ENCODE peak calls at places on chromosomes 5 and 9, in seven cellular contexts. S, U, O, Y, T, M and R are unnamed samples.

GRCh38 chr9:108416321-108416720 is 439.5 kb downstream of the ACTL7B start:
- DNase-seq in T (no peak), S (no peak), O (peak), Y (peak), M (no peak), U (no peak), R (no peak)

GRCh38 chr5:123485275-123485674 is 26.7 kb upstream of the CSNK1G3 start:
- DNase-seq in U (no peak), S (no peak), Y (no peak), O (no peak), M (no peak), T (no peak), R (no peak)

GRCh38 chr5:100424787-100425186 is 110.4 kb upstream of the FAM174A start:
- DNase-seq in M (no peak), U (no peak), T (no peak), S (no peak), Y (no peak), O (no peak), R (no peak)

GRCh38 chr5:1167728-1168709 is 33.4 kb upstream of the SLC6A19 start:
- DNase-seq in U (peak), M (peak), S (peak), Y (peak), T (no peak), O (peak), R (peak)

GRCh38 chr9:137140151-137141012 is 1.4 kb downstream of the GRIN1 start:
- DNase-seq in Y (no peak), T (no peak), M (peak), S (no peak), U (no peak), O (no peak), R (no peak)

GRCh38 chr5:145825751-145826180 is 9.4 kb downstream of the PRELID2 start:
- DNase-seq in M (no peak), T (no peak), Y (peak), O (peak), S (no peak), U (no peak), R (no peak)

GRCh38 chr5:136501133-136501532 is 135.8 kb upstream of the TRPC7 start:
- DNase-seq in Y (no peak), U (no peak), S (no peak), O (no peak), T (no peak), M (no peak), R (no peak)

GRCh38 chr5:94021246-94021645 is 279.8 kb upstream of the POU5F2 start:
- DNase-seq in S (peak), U (no peak), Y (peak), O (peak), T (no peak), M (no peak), R (no peak)

GRCh38 chr9:133990366-133991210 is 1.5 kb downstream of the VAV2 start:
- DNase-seq in U (no peak), M (no peak), S (peak), T (no peak), O (peak), Y (peak), R (no peak)

GRCh38 chr9:111691686-111692329 is 30.4 kb downstream of the GNG10 start:
- DNase-seq in T (no peak), S (no peak), O (peak), U (no peak), Y (peak), M (no peak), R (no peak)

GRCh38 chr9:21381752-21382339 is 3.4 kb downstream of the IFNA2 start:
- DNase-seq in T (no peak), U (no peak), S (no peak), Y (peak), O (no peak), M (no peak), R (peak)

GRCh38 chr9:109497193-109498165 is 628 bp downstream of the PTPN3 start:
- DNase-seq in O (no peak), S (no peak), T (no peak), M (no peak), U (no peak), Y (peak), R (no peak)

GRCh38 chr9:130074391-130075115 is 20.8 kb downstream of the GPR107 start:
- DNase-seq in Y (no peak), O (no peak), T (no peak), M (no peak), S (no peak), U (no peak), R (no peak)

GRCh38 chr5:74310386-74310785 is 330.1 kb downstream of the ENC1 start:
- DNase-seq in M (no peak), T (no peak), U (no peak), O (peak), S (no peak), Y (no peak), R (no peak)

GRCh38 chr9:35882265-35882848 is 12.2 kb upstream of the OR13J1 start:
- DNase-seq in U (peak), S (peak), Y (peak), O (peak), M (peak), T (peak), R (peak)

GRCh38 chr5:113047733-113048652 is 71.4 kb downstream of the DCP2 start:
- DNase-seq in O (no peak), M (no peak), Y (no peak), T (no peak), U (peak), S (peak), R (no peak)

GRCh38 chr9:81108821-81109220 is 580.5 kb downstream of the TLE1 start:
- DNase-seq in S (no peak), M (no peak), U (no peak), O (no peak), Y (no peak), T (no peak), R (no peak)

GRCh38 chr5:106956901-106957300 is 713.8 kb downstream of the EFNA5 start:
- DNase-seq in O (no peak), U (no peak), S (no peak), T (no peak), Y (no peak), M (no peak), R (no peak)

GRCh38 chr9:68942790-68943189 is 71.1 kb downstream of the PRKACG start:
- DNase-seq in Y (no peak), U (no peak), T (no peak), S (no peak), O (no peak), M (no peak), R (no peak)

GRCh38 chr9:16718952-16719351 is 151.5 kb downstream of the BNC2 start:
- DNase-seq in T (no peak), M (no peak), Y (no peak), O (peak), U (no peak), S (no peak), R (no peak)

GRCh38 chr9:97723819-97724218 is 26.7 kb upstream of the XPA start:
- DNase-seq in O (no peak), S (no peak), M (no peak), U (no peak), T (no peak), Y (no peak), R (no peak)

GRCh38 chr5:76813982-76814562 is 4.8 kb upstream of the F2RL1 start:
- DNase-seq in T (no peak), Y (peak), S (no peak), M (no peak), O (peak), U (no peak), R (no peak)

GRCh38 chr9:77957652-77958051 is 74.0 kb downstream of the GNAQ start:
- DNase-seq in S (no peak), U (no peak), Y (no peak), T (no peak), O (no peak), M (no peak), R (no peak)

GRCh38 chr5:78587775-78588291 is 60.7 kb downstream of the LHFPL2 start:
- DNase-seq in T (no peak), S (no peak), U (no peak), Y (no peak), M (no peak), O (peak), R (no peak)

GRCh38 chr9:38243993-38244392 is 148.5 kb upstream of the ALDH1B1 start:
- DNase-seq in Y (no peak), M (no peak), U (no peak), T (no peak), O (no peak), S (no peak), R (no peak)

GRCh38 chr5:11038772-11039171 is 277.7 kb upstream of the DAP start:
- DNase-seq in O (no peak), S (no peak), Y (no peak), M (no peak), T (no peak), U (no peak), R (no peak)

GRCh38 chr5:1285883-1286291 is 9.0 kb downstream of the TERT start:
- DNase-seq in M (peak), Y (no peak), O (no peak), S (no peak), U (no peak), T (no peak), R (no peak)

GRCh38 chr5:137648361-137648760 is 87.5 kb downstream of the KLHL3 start:
- DNase-seq in T (no peak), U (no peak), S (no peak), Y (no peak), O (no peak), M (peak), R (no peak)

GRCh38 chr9:95556521-95556920 is 39.8 kb upstream of the PTCH1 start:
- DNase-seq in T (no peak), M (no peak), S (no peak), U (no peak), Y (no peak), O (no peak), R (no peak)

GRCh38 chr9:131854906-131855504 is 115.1 kb upstream of the RAPGEF1 start:
- DNase-seq in T (no peak), O (peak), U (no peak), S (no peak), M (no peak), Y (no peak), R (no peak)

GRCh38 chr9:131860430-131860829 is 120.6 kb upstream of the RAPGEF1 start:
- DNase-seq in U (no peak), O (no peak), Y (no peak), S (no peak), M (no peak), T (no peak), R (no peak)

GRCh38 chr9:131853434-131853833 is 113.6 kb upstream of the RAPGEF1 start:
- DNase-seq in O (no peak), M (no peak), Y (no peak), T (no peak), S (no peak), U (no peak), R (no peak)

GRCh38 chr9:131854334-131854733 is 114.5 kb upstream of the RAPGEF1 start:
- DNase-seq in U (no peak), Y (no peak), O (peak), S (no peak), T (no peak), M (peak), R (no peak)

GRCh38 chr9:131856105-131856504 is 116.2 kb upstream of the RAPGEF1 start:
- DNase-seq in U (no peak), T (no peak), M (no peak), Y (peak), S (no peak), O (no peak), R (no peak)
- TF ChIP-seq CTCF in U (no peak), T (no peak), M (no peak), Y (peak), S (no peak), O (no peak), R (no peak)

GRCh38 chr5:40093550-40093949 is 586.2 kb upstream of the PTGER4 start:
- DNase-seq in O (no peak), M (no peak), Y (no peak), T (no peak), S (no peak), U (no peak), R (no peak)

GRCh38 chr5:40084614-40085013 is 595.1 kb upstream of the PTGER4 start:
- DNase-seq in T (no peak), Y (no peak), U (no peak), M (no peak), S (no peak), O (no peak), R (no peak)

DNA sequence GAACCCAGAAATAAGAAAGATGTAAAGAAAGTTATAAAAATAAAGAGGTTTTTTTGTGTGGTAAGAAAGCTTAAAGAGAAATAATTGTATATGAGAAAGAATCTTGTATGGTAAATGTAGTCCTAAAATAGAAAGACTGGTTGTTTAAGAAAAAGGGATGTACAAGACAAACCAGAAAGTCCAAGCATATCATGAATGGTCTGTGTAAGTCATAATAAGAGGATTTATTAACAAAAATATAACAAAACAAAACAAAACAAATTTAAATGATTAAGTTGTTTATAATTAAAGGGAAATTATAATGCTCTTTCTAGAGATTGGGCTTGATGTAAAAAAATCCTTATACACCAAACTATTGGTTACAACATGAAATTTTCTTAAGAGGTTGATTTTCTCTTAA is 590.4 kb upstream of the PTGER4 start:
- DNase-seq in U (no peak), O (peak), Y (peak), S (no peak), T (no peak), M (no peak), R (no peak)
- TF ChIP-seq CTCF in U (no peak), O (no peak), Y (no peak), S (no peak), T (no peak), M (no peak), R (no peak)

GRCh38 chr5:39640552-39640951 is 215.8 kb upstream of the DAB2 start:
- DNase-seq in T (no peak), S (no peak), Y (no peak), M (no peak), O (no peak), U (no peak), R (no peak)
- TF ChIP-seq CTCF in T (no peak), S (no peak), Y (no peak), M (no peak), O (no peak), U (no peak), R (no peak)

GRCh38 chr9:70119786-70120185 is 76.1 kb downstream of the MAMDC2 start:
- DNase-seq in M (no peak), T (no peak), O (no peak), S (no peak), U (no peak), Y (no peak), R (no peak)

GRCh38 chr9:70121818-70122436 is 78.3 kb downstream of the MAMDC2 start:
- DNase-seq in U (no peak), O (peak), Y (no peak), T (no peak), S (no peak), M (no peak), R (no peak)

GRCh38 chr9:70117835-70118319 is 74.2 kb downstream of the MAMDC2 start:
- DNase-seq in Y (no peak), M (no peak), U (no peak), S (no peak), T (no peak), O (no peak), R (no peak)

GRCh38 chr9:70123695-70124094 is 80.0 kb downstream of the MAMDC2 start:
- DNase-seq in T (no peak), M (no peak), U (no peak), Y (no peak), S (no peak), O (no peak), R (no peak)

GRCh38 chr9:70120834-70121510 is 77.3 kb downstream of the MAMDC2 start:
- DNase-seq in Y (peak), O (peak), U (peak), T (no peak), S (peak), M (no peak), R (no peak)
- TF ChIP-seq CTCF in Y (peak), O (peak), U (peak), T (no peak), S (peak), M (no peak), R (no peak)

GRCh38 chr9:128823903-128824406 is 5.6 kb downstream of the SPOUT1 start:
- DNase-seq in U (no peak), O (no peak), M (no peak), S (no peak), Y (no peak), T (no peak), R (no peak)

GRCh38 chr9:128823362-128823902 is 5.1 kb downstream of the ENDOG start:
- DNase-seq in S (no peak), Y (no peak), T (no peak), M (no peak), O (no peak), U (no peak), R (no peak)

GRCh38 chr9:128828267-128828666 is 1.3 kb downstream of the SPOUT1 start:
- DNase-seq in U (no peak), Y (no peak), M (no peak), O (no peak), T (no peak), S (no peak), R (no peak)

GRCh38 chr9:128824911-128825310 is 4.7 kb downstream of the SPOUT1 start:
- DNase-seq in U (no peak), T (no peak), M (no peak), S (no peak), O (no peak), Y (no peak), R (no peak)

GRCh38 chr9:128825923-128826702 is 3.5 kb downstream of the SPOUT1 start:
- DNase-seq in O (no peak), U (no peak), S (no peak), Y (peak), T (no peak), M (no peak), R (no peak)
- TF ChIP-seq CTCF in O (no peak), U (no peak), S (no peak), Y (no peak), T (no peak), M (no peak), R (no peak)

DNA sequence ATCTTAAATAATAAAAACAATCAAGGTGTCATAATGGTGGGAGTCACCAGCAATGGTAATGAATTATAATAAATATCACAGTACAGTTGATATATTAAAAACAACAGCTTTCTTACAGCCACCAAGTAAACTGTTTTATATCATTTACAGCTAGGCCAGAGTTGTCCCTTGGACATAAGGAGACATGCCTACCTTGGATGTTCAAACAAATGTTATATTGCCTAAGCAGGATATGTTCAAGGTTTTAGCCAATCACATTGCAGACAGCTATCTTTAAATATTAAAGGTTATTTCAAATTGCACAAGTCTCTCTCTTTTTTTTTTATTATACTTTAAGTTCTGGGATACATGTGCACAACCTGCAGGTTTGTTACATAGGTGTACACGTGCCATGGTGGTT is 340.9 kb downstream of the ARRDC3 start:
- DNase-seq in O (no peak), Y (no peak), M (no peak), U (no peak), S (no peak), T (no peak), R (no peak)
- TF ChIP-seq CTCF in O (no peak), Y (no peak), M (no peak), U (no peak), S (no peak), T (no peak), R (no peak)

GRCh38 chr9:27870404-27870803 is 297.1 kb upstream of the C9orf72 start:
- DNase-seq in Y (no peak), U (no peak), T (no peak), O (peak), S (peak), M (no peak), R (no peak)

GRCh38 chr9:27861887-27862286 is 288.6 kb upstream of the C9orf72 start:
- DNase-seq in O (no peak), Y (no peak), M (no peak), U (no peak), T (no peak), S (no peak), R (no peak)

GRCh38 chr9:27865031-27865438 is 291.8 kb upstream of the C9orf72 start:
- DNase-seq in S (no peak), M (no peak), O (peak), Y (no peak), U (no peak), T (no peak), R (no peak)

GRCh38 chr9:27866741-27867140 is 293.5 kb upstream of the C9orf72 start:
- DNase-seq in O (no peak), T (no peak), S (no peak), Y (no peak), U (no peak), M (no peak), R (no peak)
- TF ChIP-seq CTCF in O (no peak), T (no peak), S (no peak), Y (no peak), U (no peak), M (no peak), R (no peak)

GRCh38 chr9:131276891-131277672 is 772 bp upstream of the FAM78A start:
- DNase-seq in Y (no peak), T (no peak), O (no peak), S (no peak), M (no peak), U (peak), R (no peak)
- TF ChIP-seq CTCF in Y (peak), T (no peak), O (no peak), S (no peak), M (no peak), U (peak), R (no peak)